ENCODE peak calls at places on chromosome X, in eight cellular contexts. O is C1 segment of cervical spinal cord; C is AML-193; H is body of pancreas; T is activated CD4-positive, alpha-beta T cell treated with anti-CD3 and anti-CD28 coated beads, Interleukin-2, amount 10 ng/mL, durations not matched to agents 7 days and 5 days; B is CD4-positive, CD25-positive, alpha-beta regulatory T cell; A is lower lobe of right lung; D is NCI-H2029. F is an unnamed sample.

GRCh38 chrX:154380787-154381186 is 1.7 kb downstream of the EMD start:
- DNase-seq in B (no peak), D (no peak), C (no peak), O (no peak), A (no peak), T (no peak), H (no peak), F (no peak)

GRCh38 chrX:23333842-23334535 is 660 bp upstream of the PTCHD1 start:
- DNase-seq in H (no peak), D (no peak), A (no peak), T (no peak), C (no peak), B (no peak), O (peak), F (no peak)

GRCh38 chrX:97026406-97026805 is 142.7 kb downstream of the RPA4 start:
- DNase-seq in D (peak), T (no peak), O (no peak), H (no peak), B (no peak), C (no peak), A (no peak), F (no peak)

GRCh38 chrX:46938589-46938988 is 26.4 kb downstream of the JADE3 start:
- DNase-seq in A (no peak), D (no peak), H (no peak), C (no peak), O (no peak), T (no peak), B (no peak), F (no peak)

GRCh38 chrX:16484338-16484737 is 165.6 kb upstream of the S100G start:
- DNase-seq in A (no peak), D (no peak), B (no peak), T (peak), O (peak), H (peak), C (no peak), F (no peak)

GRCh38 chrX:150299579-150299978 is 63.5 kb upstream of the MAMLD1 start:
- DNase-seq in H (no peak), A (no peak), T (no peak), O (no peak), D (no peak), B (no peak), C (no peak), F (no peak)

GRCh38 chrX:40694833-40695232 is 40.5 kb downstream of the MED14 start:
- DNase-seq in O (no peak), A (no peak), C (no peak), T (no peak), H (no peak), D (no peak), B (no peak), F (no peak)

GRCh38 chrX:154043003-154043402 is 23.3 kb upstream of the IRAK1 start:
- DNase-seq in A (no peak), D (no peak), B (no peak), H (peak), O (no peak), T (no peak), C (no peak), F (no peak)

GRCh38 chrX:102976793-102977495 is 39.9 kb downstream of the RAB40AL start:
- DNase-seq in T (no peak), D (no peak), C (peak), H (peak), O (no peak), B (no peak), A (no peak), F (no peak)

GRCh38 chrX:9612146-9612505 is 147.3 kb downstream of the TBL1X start:
- DNase-seq in O (no peak), T (no peak), B (no peak), D (no peak), H (no peak), C (no peak), A (no peak), F (no peak)

GRCh38 chrX:86047174-86047991 is at the start of gene CHM:
- DNase-seq in A (peak), D (no peak), C (no peak), H (peak), T (peak), B (peak), O (no peak), F (peak)

GRCh38 chrX:95056901-95057300 is 1382.9 kb downstream of the FAM133A start:
- DNase-seq in D (no peak), C (no peak), B (no peak), H (no peak), T (no peak), A (no peak), O (no peak), F (no peak)

GRCh38 chrX:147848009-147848408 is 63.7 kb upstream of the FMR1 start:
- DNase-seq in D (no peak), B (no peak), C (no peak), A (no peak), H (peak), O (no peak), T (no peak), F (peak)

GRCh38 chrX:150903110-150903508 is 4.6 kb upstream of the CD99L2 start:
- DNase-seq in H (no peak), A (no peak), C (no peak), B (no peak), D (no peak), T (no peak), O (no peak), F (no peak)

GRCh38 chrX:48793935-48794334 is 7.5 kb downstream of the GATA1 start:
- DNase-seq in D (no peak), T (no peak), C (no peak), B (no peak), O (no peak), A (no peak), H (no peak), F (no peak)

GRCh38 chrX:130975947-130976346 is 72.9 kb upstream of the ENOX2 start:
- DNase-seq in B (no peak), O (no peak), C (peak), D (peak), T (peak), A (no peak), H (peak), F (peak)

GRCh38 chrX:22526339-22526738 is 253.6 kb downstream of the CBLL2 start:
- DNase-seq in T (no peak), A (no peak), O (no peak), H (no peak), B (no peak), D (no peak), C (no peak), F (no peak)

GRCh38 chrX:105211051-105211575 is 9.4 kb downstream of the TEX13A start:
- DNase-seq in O (no peak), D (no peak), T (no peak), B (no peak), C (no peak), A (no peak), H (no peak), F (no peak)

GRCh38 chrX:118756111-118756510 is 28.7 kb downstream of the IL13RA1 start:
- DNase-seq in C (peak), O (no peak), D (no peak), T (no peak), B (no peak), A (no peak), H (no peak), F (no peak)

GRCh38 chrX:72621163-72621562 is 48.5 kb upstream of the HDAC8 start:
- DNase-seq in B (no peak), T (no peak), D (no peak), O (no peak), H (peak), C (no peak), A (no peak), F (peak)

GRCh38 chrX:86946569-86946968 is 571.0 kb upstream of the KLHL4 start:
- DNase-seq in O (no peak), C (peak), D (no peak), H (peak), A (no peak), T (no peak), B (no peak), F (no peak)

GRCh38 chrX:1491851-1492349 is 39.2 kb upstream of the ASMTL start:
- DNase-seq in H (no peak), T (peak), B (no peak), A (no peak), C (no peak), O (no peak), D (no peak), F (peak)

GRCh38 chrX:38970074-38970473 is 168.8 kb downstream of the MID1IP1 start:
- DNase-seq in C (no peak), O (no peak), A (no peak), B (no peak), D (no peak), H (no peak), T (no peak), F (no peak)

GRCh38 chrX:2301901-2302300 is 198.9 kb downstream of the DHRSX start:
- DNase-seq in O (no peak), C (no peak), B (no peak), T (no peak), A (no peak), D (no peak), H (no peak), F (no peak)

GRCh38 chrX:132423323-132423722 is 65.5 kb downstream of the MBNL3 start:
- DNase-seq in D (no peak), T (no peak), B (no peak), A (no peak), C (no peak), H (no peak), O (no peak), F (no peak)

GRCh38 chrX:124415115-124415798 is 68.9 kb downstream of the SH2D1A start:
- DNase-seq in D (no peak), O (no peak), A (no peak), H (no peak), C (no peak), B (no peak), T (no peak), F (no peak)

GRCh38 chrX:140360924-140361323 is 143.9 kb downstream of the SOX3 start:
- DNase-seq in C (no peak), T (no peak), H (no peak), D (no peak), A (no peak), O (no peak), B (no peak), F (no peak)

GRCh38 chrX:47690175-47690574 is 31.2 kb upstream of the UXT start:
- DNase-seq in A (no peak), H (no peak), D (no peak), O (no peak), C (no peak), B (no peak), T (no peak), F (no peak)

GRCh38 chrX:100090931-100091330 is 319.1 kb downstream of the PCDH19 start:
- DNase-seq in C (no peak), B (no peak), D (no peak), H (no peak), A (no peak), O (no peak), T (no peak), F (no peak)

GRCh38 chrX:72202792-72203401 is 21.3 kb downstream of the PIN4 start:
- DNase-seq in H (no peak), A (no peak), B (no peak), T (no peak), D (no peak), C (no peak), O (no peak), F (no peak)

GRCh38 chrX:24577091-24577490 is 70.1 kb downstream of the PCYT1B start:
- DNase-seq in H (no peak), D (no peak), B (no peak), C (no peak), A (no peak), O (no peak), T (no peak), F (no peak)

GRCh38 chrX:35617836-35618235 is 180.3 kb upstream of the MAGEB16 start:
- DNase-seq in H (no peak), O (no peak), C (no peak), D (no peak), B (no peak), T (no peak), A (no peak), F (no peak)

GRCh38 chrX:68930576-68931317 is 101.9 kb downstream of the EFNB1 start:
- DNase-seq in O (no peak), D (no peak), A (no peak), C (no peak), T (no peak), B (no peak), H (no peak), F (no peak)

GRCh38 chrX:149039057-149039456 is 466.0 kb downstream of the IDS start:
- DNase-seq in T (no peak), B (no peak), A (no peak), O (no peak), D (no peak), H (no peak), C (no peak), F (no peak)

GRCh38 chrX:31093639-31093975 is 21.8 kb upstream of the FTHL17 start:
- DNase-seq in H (no peak), B (no peak), O (no peak), T (no peak), D (no peak), C (no peak), A (no peak), F (no peak)

GRCh38 chrX:2631743-2632532 is 59.2 kb upstream of the CD99 start:
- DNase-seq in O (no peak), H (no peak), T (no peak), D (no peak), A (no peak), B (no peak), C (no peak), F (peak)

GRCh38 chrX:78710146-78710545 is 37.4 kb upstream of the LPAR4 start:
- DNase-seq in B (no peak), O (no peak), C (no peak), D (no peak), H (no peak), A (no peak), T (no peak), F (no peak)

GRCh38 chrX:115602729-115603389 is 41.9 kb downstream of the PLS3 start:
- DNase-seq in C (no peak), O (no peak), B (no peak), A (no peak), D (peak), T (no peak), H (no peak), F (no peak)

GRCh38 chrX:39675619-39676018 is 422.1 kb downstream of the BCOR start:
- DNase-seq in T (no peak), B (no peak), A (no peak), O (no peak), C (no peak), H (peak), D (no peak), F (no peak)

GRCh38 chrX:72131317-72132294 is at the start of gene RTL5:
- DNase-seq in A (peak), T (peak), O (peak), B (peak), C (peak), H (peak), D (peak), F (peak)